ENCODE peak calls at places on chromosomes 6 and 20, in six cellular contexts. One of them, this sample, is unnamed.

GRCh38 chr20:5696011-5696559 is 54.1 kb upstream of the SHLD1 start:
- DNase-seq in neuronal stem cell: no peak
- DNase-seq in IMR-90: peak; percentile 99
- DNase-seq in H1: no peak
- DNase-seq in H9: no peak
- DNase-seq in mesendoderm: no peak
- DNase-seq in this sample: peak; percentile 86

GRCh38 chr6:2733324-2733723 is 17.4 kb downstream of the MYLK4 start:
- DNase-seq in neuronal stem cell: no peak
- DNase-seq in IMR-90: peak; percentile 23
- DNase-seq in H1: no peak
- DNase-seq in H9: no peak
- DNase-seq in mesendoderm: no peak
- DNase-seq in this sample: no peak

GRCh38 chr6:126812651-126813050 is 305.8 kb upstream of the RSPO3 start:
- DNase-seq in neuronal stem cell: no peak
- DNase-seq in IMR-90: no peak
- DNase-seq in H1: no peak
- DNase-seq in H9: no peak
- DNase-seq in mesendoderm: peak; percentile 50
- DNase-seq in this sample: peak; percentile 6

GRCh38 chr20:48831702-48832422 is 4.1 kb upstream of the PREX1 start:
- DNase-seq in neuronal stem cell: no peak
- DNase-seq in IMR-90: peak; percentile 39
- DNase-seq in H1: no peak
- DNase-seq in H9: no peak
- DNase-seq in mesendoderm: no peak
- DNase-seq in this sample: peak; percentile 32

GRCh38 chr6:141587482-141588266 is 545.1 kb upstream of the GJE1 start:
- DNase-seq in neuronal stem cell: no peak
- DNase-seq in IMR-90: peak; percentile 81
- DNase-seq in H1: no peak
- DNase-seq in H9: no peak
- DNase-seq in mesendoderm: peak; percentile 15
- DNase-seq in this sample: peak; percentile 33

GRCh38 chr6:37705239-37706051 is 7.8 kb upstream of the MDGA1 start:
- DNase-seq in neuronal stem cell: peak; percentile 88
- DNase-seq in IMR-90: peak; percentile 73
- DNase-seq in H1: peak; percentile 67
- DNase-seq in H9: peak; percentile 93
- DNase-seq in mesendoderm: peak; percentile 96
- DNase-seq in this sample: peak; percentile 90

GRCh38 chr6:5509106-5509505 is 247.8 kb downstream of the FARS2 start:
- DNase-seq in neuronal stem cell: no peak
- DNase-seq in IMR-90: no peak
- DNase-seq in H1: no peak
- DNase-seq in H9: no peak
- DNase-seq in mesendoderm: no peak
- DNase-seq in this sample: no peak

GRCh38 chr6:39266782-39267355 is 37.6 kb upstream of the KCNK5 start:
- DNase-seq in neuronal stem cell: no peak
- DNase-seq in IMR-90: no peak
- DNase-seq in H1: no peak
- DNase-seq in H9: no peak
- DNase-seq in mesendoderm: no peak
- DNase-seq in this sample: no peak

GRCh38 chr6:127177030-127177928 is 58.8 kb downstream of the RSPO3 start:
- DNase-seq in neuronal stem cell: no peak
- DNase-seq in IMR-90: peak; percentile 63
- DNase-seq in H1: no peak
- DNase-seq in H9: no peak
- DNase-seq in mesendoderm: no peak
- DNase-seq in this sample: peak; percentile 70

GRCh38 chr6:7591770-7592169 is 1.8 kb downstream of the SNRNP48 start:
- DNase-seq in neuronal stem cell: no peak
- DNase-seq in IMR-90: no peak
- DNase-seq in H1: no peak
- DNase-seq in H9: no peak
- DNase-seq in mesendoderm: no peak
- DNase-seq in this sample: no peak
- H3K4me2 ChIP-seq in neuronal stem cell: no peak overlapping the region
- H3K4me2 ChIP-seq in IMR-90: peak overlapping the region; percentile 61
- H3K4me2 ChIP-seq in H1: peak overlapping the region; percentile 79
- H3K4me2 ChIP-seq in H9: peak overlapping the region; percentile 3
- H3K4me2 ChIP-seq in mesendoderm: peak overlapping the region; percentile 19
- H3K4me2 ChIP-seq in this sample: peak overlapping the region; percentile 51

GRCh38 chr20:2245637-2246036 is 50.2 kb upstream of the TGM3 start:
- DNase-seq in neuronal stem cell: no peak
- DNase-seq in IMR-90: no peak
- DNase-seq in H1: no peak
- DNase-seq in H9: no peak
- DNase-seq in mesendoderm: no peak
- DNase-seq in this sample: no peak
- H4K8ac ChIP-seq in neuronal stem cell: no peak overlapping the region
- H4K8ac ChIP-seq in IMR-90: no peak overlapping the region
- H4K8ac ChIP-seq in H1: no peak overlapping the region
- H4K8ac ChIP-seq in H9: no peak overlapping the region
- H4K8ac ChIP-seq in mesendoderm: no peak overlapping the region
- H4K8ac ChIP-seq in this sample: no peak overlapping the region

GRCh38 chr6:158686311-158686710 is 36.5 kb downstream of the SYTL3 start:
- DNase-seq in neuronal stem cell: no peak
- DNase-seq in IMR-90: no peak
- DNase-seq in H1: no peak
- DNase-seq in H9: peak; percentile 45
- DNase-seq in mesendoderm: no peak
- DNase-seq in this sample: no peak

GRCh38 chr6:158684745-158685355 is 35.0 kb downstream of the SYTL3 start:
- DNase-seq in neuronal stem cell: no peak
- DNase-seq in IMR-90: no peak
- DNase-seq in H1: no peak
- DNase-seq in H9: no peak
- DNase-seq in mesendoderm: no peak
- DNase-seq in this sample: no peak

GRCh38 chr6:158686791-158687381 is 37.0 kb downstream of the SYTL3 start:
- DNase-seq in neuronal stem cell: no peak
- DNase-seq in IMR-90: no peak
- DNase-seq in H1: no peak
- DNase-seq in H9: no peak
- DNase-seq in mesendoderm: no peak
- DNase-seq in this sample: peak; percentile 13

GRCh38 chr6:158687507-158687906 is 37.7 kb downstream of the SYTL3 start:
- DNase-seq in neuronal stem cell: no peak
- DNase-seq in IMR-90: no peak
- DNase-seq in H1: no peak
- DNase-seq in H9: no peak
- DNase-seq in mesendoderm: no peak
- DNase-seq in this sample: no peak

DNA sequence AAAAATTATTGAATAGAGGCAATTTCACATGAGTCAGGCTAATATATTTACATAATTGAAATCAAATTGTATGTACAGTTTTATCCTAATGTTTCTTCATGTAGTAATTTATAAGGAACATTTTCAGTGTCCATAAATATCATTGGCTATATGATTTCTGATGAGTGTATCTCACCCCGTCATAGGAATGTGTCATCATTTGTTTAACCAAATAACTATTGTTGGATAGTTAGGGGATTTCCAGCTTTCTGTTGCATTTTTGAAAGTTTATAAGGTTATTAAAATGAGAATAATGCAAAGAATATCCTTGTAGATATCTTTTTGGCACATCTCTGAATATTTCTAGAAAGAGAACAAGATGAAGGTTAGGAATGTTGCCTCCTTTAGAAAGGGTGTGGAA is 39.0 kb downstream of the SYTL3 start:
- DNase-seq in neuronal stem cell: no peak
- DNase-seq in IMR-90: peak; percentile 67
- DNase-seq in H1: no peak
- DNase-seq in H9: no peak
- DNase-seq in mesendoderm: no peak
- DNase-seq in this sample: no peak
- H2BK15ac ChIP-seq in neuronal stem cell: no peak overlapping the region
- H2BK15ac ChIP-seq in IMR-90: no peak overlapping the region
- H2BK15ac ChIP-seq in H1: no peak overlapping the region
- H2BK15ac ChIP-seq in H9: no peak overlapping the region
- H2BK15ac ChIP-seq in mesendoderm: no peak overlapping the region
- H2BK15ac ChIP-seq in this sample: no peak overlapping the region

GRCh38 chr20:24838551-24839530 is 110.2 kb upstream of the CST7 start:
- DNase-seq in neuronal stem cell: no peak
- DNase-seq in IMR-90: peak; percentile 12
- DNase-seq in H1: no peak
- DNase-seq in H9: no peak
- DNase-seq in mesendoderm: no peak
- DNase-seq in this sample: no peak
- H3K4me2 ChIP-seq in neuronal stem cell: no peak overlapping the region
- H3K4me2 ChIP-seq in IMR-90: no peak overlapping the region
- H3K4me2 ChIP-seq in H1: no peak overlapping the region
- H3K4me2 ChIP-seq in H9: no peak overlapping the region
- H3K4me2 ChIP-seq in mesendoderm: no peak overlapping the region
- H3K4me2 ChIP-seq in this sample: no peak overlapping the region

DNA sequence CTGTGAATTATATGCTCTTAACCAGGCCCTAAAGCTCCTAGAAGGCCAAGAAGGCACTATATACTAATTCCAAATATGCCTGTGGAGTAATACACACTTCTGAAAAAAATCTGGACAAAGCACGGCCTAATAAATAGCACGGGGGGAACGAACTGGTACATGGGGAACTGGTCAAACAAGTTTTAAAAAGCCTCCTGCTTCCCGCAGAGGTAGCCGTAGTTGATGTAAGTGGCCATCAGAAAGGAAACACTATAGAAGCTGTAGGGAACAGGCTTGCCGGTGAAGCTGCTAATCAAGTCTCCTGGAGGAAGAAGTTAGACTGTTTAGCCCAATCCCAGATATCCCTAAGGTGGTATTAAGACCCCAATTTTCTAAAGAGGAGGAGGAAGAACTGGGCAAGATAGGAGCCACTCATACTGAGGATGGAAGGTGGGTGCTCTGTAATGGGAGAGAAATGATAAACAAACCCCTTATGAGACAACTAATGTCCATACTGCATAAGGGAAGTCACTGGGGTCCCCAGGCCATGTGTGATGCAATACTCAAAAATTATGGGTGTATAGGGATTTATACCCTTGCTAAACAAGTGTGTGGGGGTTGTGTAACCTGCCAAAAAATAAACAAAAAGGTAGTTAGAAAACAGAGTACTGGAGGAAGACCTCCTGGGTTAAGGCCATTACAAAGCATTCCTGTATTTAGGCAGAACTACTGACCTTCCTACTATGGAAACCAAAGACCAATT is 27.1 kb upstream of the ZNF318 start:
- DNase-seq in neuronal stem cell: no peak
- DNase-seq in IMR-90: no peak
- DNase-seq in H1: no peak
- DNase-seq in H9: no peak
- DNase-seq in mesendoderm: no peak
- DNase-seq in this sample: no peak
- H4K8ac ChIP-seq in neuronal stem cell: no peak overlapping the region
- H4K8ac ChIP-seq in IMR-90: no peak overlapping the region
- H4K8ac ChIP-seq in H1: no peak overlapping the region
- H4K8ac ChIP-seq in H9: no peak overlapping the region
- H4K8ac ChIP-seq in mesendoderm: no peak overlapping the region
- H4K8ac ChIP-seq in this sample: no peak overlapping the region

GRCh38 chr6:36649086-36649485 is 29.4 kb upstream of the CDKN1A start:
- DNase-seq in neuronal stem cell: no peak
- DNase-seq in IMR-90: no peak
- DNase-seq in H1: no peak
- DNase-seq in H9: no peak
- DNase-seq in mesendoderm: no peak
- DNase-seq in this sample: no peak

GRCh38 chr6:36641543-36641942 is 37.0 kb upstream of the CDKN1A start:
- DNase-seq in neuronal stem cell: no peak
- DNase-seq in IMR-90: no peak
- DNase-seq in H1: no peak
- DNase-seq in H9: no peak
- DNase-seq in mesendoderm: no peak
- DNase-seq in this sample: no peak

GRCh38 chr6:36642913-36643817 is 35.3 kb upstream of the CDKN1A start:
- DNase-seq in neuronal stem cell: no peak
- DNase-seq in IMR-90: peak; percentile 90
- DNase-seq in H1: no peak
- DNase-seq in H9: no peak
- DNase-seq in mesendoderm: no peak
- DNase-seq in this sample: peak; percentile 87

GRCh38 chr6:36639171-36639808 is 39.2 kb upstream of the CDKN1A start:
- DNase-seq in neuronal stem cell: no peak
- DNase-seq in IMR-90: no peak
- DNase-seq in H1: no peak
- DNase-seq in H9: no peak
- DNase-seq in mesendoderm: no peak
- DNase-seq in this sample: no peak

GRCh38 chr6:36643967-36644366 is 34.5 kb upstream of the CDKN1A start:
- DNase-seq in neuronal stem cell: no peak
- DNase-seq in IMR-90: no peak
- DNase-seq in H1: no peak
- DNase-seq in H9: no peak
- DNase-seq in mesendoderm: no peak
- DNase-seq in this sample: no peak
- H2BK15ac ChIP-seq in neuronal stem cell: peak overlapping the region; percentile 70
- H2BK15ac ChIP-seq in IMR-90: peak overlapping the region; percentile 36
- H2BK15ac ChIP-seq in H1: no peak overlapping the region
- H2BK15ac ChIP-seq in H9: no peak overlapping the region
- H2BK15ac ChIP-seq in mesendoderm: no peak overlapping the region
- H2BK15ac ChIP-seq in this sample: no peak overlapping the region